ENCODE peak calls at places on chromosomes 6 and 20, in four cellular contexts. B, J, E and V are unnamed samples.

GRCh38 chr20:60250251-60250650 is 292.0 kb downstream of the CDH26 start:
- DNase-seq in J (no peak), E (no peak), B (no peak), V (no peak)

GRCh38 chr20:32210206-32210605 is 2.5 kb downstream of the POFUT1 start:
- DNase-seq in B (no peak), E (no peak), J (no peak), V (no peak)

GRCh38 chr20:43543138-43543537 is 15.7 kb upstream of the SGK2 start:
- DNase-seq in E (no peak), J (no peak), B (no peak), V (no peak)

GRCh38 chr20:40148886-40149285 is 540.1 kb downstream of the MAFB start:
- DNase-seq in J (no peak), B (no peak), E (no peak), V (no peak)

GRCh38 chr6:84539122-84539856 is 225.1 kb downstream of the TBX18 start:
- DNase-seq in J (no peak), E (no peak), B (no peak), V (no peak)

GRCh38 chr6:43985329-43985728 is 141.9 kb downstream of the MRPL14 start:
- DNase-seq in J (no peak), B (no peak), E (no peak), V (no peak)

GRCh38 chr6:38143191-38144154 is 323.9 kb downstream of the ZFAND3 start:
- DNase-seq in J (no peak), E (peak), B (no peak), V (no peak)

GRCh38 chr6:14799928-14800327 is 445.9 kb upstream of the JARID2 start:
- DNase-seq in E (peak), J (peak), B (peak), V (no peak)

GRCh38 chr6:161038229-161039003 is 46.8 kb downstream of the MAP3K4 start:
- DNase-seq in J (peak), E (peak), B (no peak), V (peak)

GRCh38 chr20:56945057-56945456 is 316.0 kb downstream of the TFAP2C start:
- DNase-seq in B (no peak), E (no peak), J (no peak), V (no peak)

GRCh38 chr6:39195792-39196385 is 33.4 kb downstream of the KCNK5 start:
- DNase-seq in J (no peak), B (no peak), E (no peak), V (no peak)

GRCh38 chr6:25755496-25755895 is 954 bp downstream of the SLC17A4 start:
- DNase-seq in J (no peak), E (no peak), B (no peak), V (no peak)

GRCh38 chr6:157434349-157435016 is 53.5 kb downstream of the ZDHHC14 start:
- DNase-seq in E (peak), J (peak), B (peak), V (no peak)

GRCh38 chr20:46285072-46285471 is 23.2 kb downstream of the CDH22 start:
- DNase-seq in B (no peak), E (no peak), J (no peak), V (no peak)

GRCh38 chr6:46606318-46606717 is 46.3 kb downstream of the CYP39A1 start:
- DNase-seq in B (no peak), J (no peak), E (no peak), V (no peak)

GRCh38 chr6:12327391-12327790 is 37.2 kb downstream of the EDN1 start:
- DNase-seq in B (no peak), E (no peak), J (no peak), V (no peak)

GRCh38 chr6:90537723-90538407 is 49.0 kb downstream of the MAP3K7 start:
- DNase-seq in E (no peak), J (no peak), B (no peak), V (no peak)

GRCh38 chr6:90533615-90534336 is 53.1 kb downstream of the MAP3K7 start:
- DNase-seq in E (no peak), B (no peak), J (no peak), V (no peak)

GRCh38 chr6:90536516-90536915 is 50.4 kb downstream of the MAP3K7 start:
- DNase-seq in E (no peak), B (no peak), J (no peak), V (no peak)

GRCh38 chr6:90537027-90537426 is 49.8 kb downstream of the MAP3K7 start:
- DNase-seq in B (no peak), J (no peak), E (no peak), V (no peak)

GRCh38 chr6:90534337-90535025 is 52.4 kb downstream of the MAP3K7 start:
- DNase-seq in J (no peak), B (no peak), E (no peak), V (no peak)
- H3K4me3 ChIP-seq in J (no peak), B (no peak), E (no peak), V (no peak)

GRCh38 chr6:96837138-96837971 is at the start of gene GPR63:
- DNase-seq in B (peak), J (peak), E (peak), V (peak)
- TF ChIP-seq CTCF in B (no peak), J (no peak), E (peak), V (no peak)

GRCh38 chr6:53065266-53066058 is at the start of gene FBXO9:
- DNase-seq in J (peak), B (peak), E (peak), V (no peak)

GRCh38 chr6:53067799-53068442 is 2.7 kb downstream of the FBXO9 start:
- DNase-seq in B (no peak), E (no peak), J (no peak), V (no peak)

GRCh38 chr6:53067307-53067706 is 2.1 kb downstream of the FBXO9 start:
- DNase-seq in B (no peak), E (no peak), J (no peak), V (no peak)

GRCh38 chr6:53066059-53066406 is 829 bp downstream of the FBXO9 start:
- DNase-seq in J (peak), E (peak), B (peak), V (no peak)

DNA sequence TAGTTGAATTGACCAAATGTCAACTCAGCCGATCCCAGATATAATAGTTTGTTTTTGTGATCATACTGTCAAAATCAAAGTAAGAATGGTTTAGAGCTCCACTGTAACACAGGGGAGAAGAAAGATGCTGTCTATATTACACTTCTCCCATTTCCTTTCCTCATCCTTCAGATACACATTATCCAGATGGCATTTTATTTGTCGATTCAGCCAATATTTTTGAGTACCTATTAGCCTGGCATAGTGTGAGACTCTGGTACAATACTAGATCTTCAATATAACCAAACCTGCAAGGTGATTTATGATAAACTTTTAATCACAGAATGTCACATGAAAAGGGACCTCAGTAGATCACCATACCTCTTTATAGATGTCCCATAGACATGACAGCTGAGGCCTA is 1.7 kb downstream of the FBXO9 start:
- DNase-seq in B (no peak), E (no peak), J (no peak), V (no peak)
- H3K4me3 ChIP-seq in B (peak), E (peak), J (no peak), V (peak)

GRCh38 chr20:50220093-50220893 is 29.7 kb downstream of the CEBPB start:
- DNase-seq in J (no peak), E (no peak), B (no peak), V (no peak)
- TF ChIP-seq CTCF in J (no peak), E (no peak), B (no peak), V (no peak)

DNA sequence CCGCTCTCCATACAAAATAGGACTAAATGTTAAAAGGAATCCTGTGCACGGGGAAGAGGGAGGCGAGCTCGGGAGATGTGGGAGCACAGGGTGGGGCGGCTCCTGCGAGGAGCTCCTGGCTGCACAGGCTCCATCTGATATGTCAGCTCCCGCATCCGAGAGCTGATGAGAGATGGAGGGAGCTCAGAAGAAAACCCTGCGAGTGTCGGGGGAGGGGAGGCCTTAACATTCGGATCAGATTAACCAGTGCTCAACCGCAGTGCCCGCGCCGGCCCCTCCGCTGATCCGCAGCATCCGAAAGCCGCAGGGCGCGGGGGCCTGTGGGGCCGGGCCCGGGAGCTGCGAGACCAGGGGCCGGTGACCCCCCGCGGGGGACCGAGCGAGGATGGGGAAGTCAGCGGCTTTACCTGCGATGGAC is 571 bp downstream of the ELOVL4 start:
- DNase-seq in J (peak), E (peak), B (no peak), V (no peak)
- H3K4me3 ChIP-seq in J (peak), E (peak), B (peak), V (peak)

GRCh38 chr6:6491761-6492160 is 96.8 kb upstream of the LY86 start:
- DNase-seq in J (no peak), E (no peak), B (no peak), V (no peak)

GRCh38 chr6:6492675-6493074 is 95.8 kb upstream of the LY86 start:
- DNase-seq in E (no peak), B (no peak), J (no peak), V (no peak)

GRCh38 chr6:6497541-6497940 is 91.0 kb upstream of the LY86 start:
- DNase-seq in J (no peak), B (no peak), E (no peak), V (no peak)

GRCh38 chr6:6495851-6496250 is 92.7 kb upstream of the LY86 start:
- DNase-seq in E (no peak), J (no peak), B (no peak), V (no peak)

GRCh38 chr6:6494677-6495076 is 93.8 kb upstream of the LY86 start:
- DNase-seq in J (peak), E (no peak), B (peak), V (no peak)
- TF ChIP-seq CTCF in J (peak), E (no peak), B (peak), V (no peak)

DNA sequence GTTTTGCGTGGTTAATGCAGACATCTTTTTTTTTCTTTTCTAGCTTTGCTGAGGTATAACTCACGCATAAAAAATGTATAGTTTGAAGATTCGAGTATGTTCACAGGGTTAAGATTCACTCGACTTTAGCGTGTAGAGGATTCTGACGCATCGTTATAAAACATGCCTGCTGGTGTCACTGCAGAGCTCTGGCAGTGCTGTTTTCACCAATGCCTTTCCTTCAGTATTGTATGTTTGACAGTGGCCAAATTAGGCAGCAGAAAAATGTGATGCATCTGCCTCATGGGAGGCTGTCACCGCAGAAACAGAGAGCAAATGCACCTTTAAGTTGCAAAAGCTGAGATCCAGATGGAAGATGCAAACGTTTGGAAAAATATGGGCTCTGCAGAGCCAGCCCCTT is 18.0 kb upstream of the SIRPB2 start:
- DNase-seq in B (no peak), E (peak), J (no peak), V (no peak)
- H3K4me3 ChIP-seq in B (no peak), E (no peak), J (no peak), V (no peak)